ENCODE peak calls at places on chromosomes 7 and 10, in six cellular contexts. J is astrocyte of the spinal cord, W is NB4, X is Right ventricle myocardium superior, K is OCI-M1, E is NCI-H774. M is an unnamed sample.
A peak's percentile ranks its signal among the peaks of the same experiment; 100 is the strongest.

GRCh38 chr7:13945670-13946069 is 43.8 kb downstream of the ETV1 start:
- DNase-seq in E (no peak), X (no peak), J (peak; percentile 70), K (no peak), W (no peak), M (peak; percentile 53)

GRCh38 chr7:8249121-8249520 is 12.8 kb downstream of the ICA1 start:
- DNase-seq in X (no peak), K (no peak), J (no peak), E (no peak), W (no peak), M (no peak)

GRCh38 chr10:77575271-77576006 is 62.2 kb downstream of the KCNMA1 start:
- DNase-seq in X (no peak), E (no peak), K (no peak), J (no peak), W (no peak), M (no peak)

GRCh38 chr10:70737250-70737649 is 47.9 kb downstream of the TBATA start:
- DNase-seq in W (no peak), X (no peak), E (no peak), J (no peak), K (no peak), M (no peak)

GRCh38 chr7:105309235-105310156 is 79.2 kb downstream of the SRPK2 start:
- DNase-seq in X (no peak), W (peak; percentile 30), E (no peak), K (peak; percentile 13), J (no peak), M (no peak)

GRCh38 chr7:121366852-121367431 is 29.2 kb downstream of the FAM3C start:
- DNase-seq in X (no peak), K (peak; percentile 42), J (peak; percentile 65), W (peak; percentile 51), E (peak; percentile 8), M (peak; percentile 13)

GRCh38 chr10:75191821-75192568 is 18.6 kb upstream of the VDAC2 start:
- DNase-seq in K (peak; percentile 50), J (peak; percentile 79), W (peak; percentile 64), X (peak; percentile 71), E (no peak), M (no peak)

GRCh38 chr7:116777613-116778380 is 84.6 kb upstream of the CAPZA2 start:
- DNase-seq in X (no peak), K (no peak), W (no peak), J (peak; percentile 72), E (no peak), M (no peak)

GRCh38 chr7:47520408-47520807 is 61.5 kb downstream of the TNS3 start:
- DNase-seq in E (no peak), K (no peak), X (peak; percentile 71), W (no peak), J (peak; percentile 77), M (no peak)

GRCh38 chr10:117470733-117471132 is 71.8 kb upstream of the EMX2 start:
- DNase-seq in X (no peak), J (no peak), K (no peak), W (no peak), E (no peak), M (no peak)